ENCODE peak calls at places on chromosomes 4 and X, in five cellular contexts. One of them, this sample, is unnamed.

GRCh38 chr4:11647433-11647832 is 218.7 kb upstream of the HS3ST1 start:
- DNase-seq in astrocyte of the cerebellum: no peak
- DNase-seq in left lung: no peak
- DNase-seq in adipocyte: no peak
- DNase-seq in aorta: no peak
- DNase-seq in this sample: no peak

GRCh38 chr4:6298852-6299251 is 29.2 kb downstream of the WFS1 start:
- DNase-seq in left lung: no peak
- DNase-seq in adipocyte: no peak
- DNase-seq in astrocyte of the cerebellum: no peak
- DNase-seq in aorta: no peak
- DNase-seq in this sample: no peak

GRCh38 chr4:165379662-165380061 is 854 bp downstream of the CPE start:
- DNase-seq in aorta: peak; percentile 41
- DNase-seq in astrocyte of the cerebellum: no peak
- DNase-seq in left lung: no peak
- DNase-seq in adipocyte: peak; percentile 34
- DNase-seq in this sample: no peak

GRCh38 chr4:10197952-10198351 is 81.4 kb upstream of the WDR1 start:
- DNase-seq in left lung: no peak
- DNase-seq in aorta: no peak
- DNase-seq in astrocyte of the cerebellum: no peak
- DNase-seq in adipocyte: no peak
- DNase-seq in this sample: no peak

GRCh38 chr4:113588895-113589668 is 172.5 kb downstream of the CAMK2D start:
- DNase-seq in astrocyte of the cerebellum: no peak
- DNase-seq in left lung: no peak
- DNase-seq in aorta: no peak
- DNase-seq in adipocyte: no peak
- DNase-seq in this sample: no peak

GRCh38 chrX:13005671-13006473 is 31.0 kb downstream of the TMSB4X start:
- DNase-seq in aorta: peak; percentile 66
- DNase-seq in adipocyte: no peak
- DNase-seq in astrocyte of the cerebellum: no peak
- DNase-seq in left lung: no peak
- DNase-seq in this sample: no peak

GRCh38 chrX:74520896-74521295 is 93.5 kb downstream of the RLIM start:
- DNase-seq in astrocyte of the cerebellum: no peak
- DNase-seq in left lung: no peak
- DNase-seq in aorta: no peak
- DNase-seq in adipocyte: no peak
- DNase-seq in this sample: no peak

GRCh38 chrX:149950681-149951080 is 12.4 kb upstream of the EOLA2 start:
- DNase-seq in adipocyte: peak; percentile 75
- DNase-seq in left lung: no peak
- DNase-seq in aorta: no peak
- DNase-seq in astrocyte of the cerebellum: peak; percentile 32
- DNase-seq in this sample: peak; percentile 25

GRCh38 chrX:153474718-153475117 is 4.3 kb upstream of the HAUS7 start:
- DNase-seq in aorta: peak; percentile 92
- DNase-seq in left lung: peak; percentile 68
- DNase-seq in astrocyte of the cerebellum: no peak
- DNase-seq in adipocyte: peak; percentile 75
- DNase-seq in this sample: no peak

GRCh38 chr4:1927675-1928074 is 56.5 kb downstream of the NSD2 start:
- DNase-seq in left lung: no peak
- DNase-seq in astrocyte of the cerebellum: no peak
- DNase-seq in adipocyte: peak; percentile 46
- DNase-seq in aorta: no peak
- DNase-seq in this sample: no peak

GRCh38 chrX:31546130-31546529 is 474.3 kb upstream of the FTHL17 start:
- DNase-seq in adipocyte: peak; percentile 47
- DNase-seq in aorta: peak; percentile 53
- DNase-seq in astrocyte of the cerebellum: peak; percentile 45
- DNase-seq in left lung: no peak
- DNase-seq in this sample: no peak

GRCh38 chr4:1167244-1167949 is 5.0 kb downstream of the SPON2 start:
- DNase-seq in aorta: peak; percentile 87
- DNase-seq in left lung: peak; percentile 88
- DNase-seq in astrocyte of the cerebellum: peak; percentile 46
- DNase-seq in adipocyte: peak; percentile 92
- DNase-seq in this sample: peak; percentile 82

GRCh38 chr4:98816386-98816785 is 112.5 kb downstream of the EIF4E start:
- DNase-seq in adipocyte: no peak
- DNase-seq in astrocyte of the cerebellum: no peak
- DNase-seq in aorta: no peak
- DNase-seq in left lung: no peak
- DNase-seq in this sample: no peak

GRCh38 chr4:90393215-90393614 is 266.0 kb downstream of the CCSER1 start:
- DNase-seq in adipocyte: no peak
- DNase-seq in aorta: no peak
- DNase-seq in left lung: no peak
- DNase-seq in astrocyte of the cerebellum: no peak
- DNase-seq in this sample: no peak

GRCh38 chr4:165394275-165394674 is 15.5 kb downstream of the CPE start:
- DNase-seq in left lung: no peak
- DNase-seq in adipocyte: peak; percentile 67
- DNase-seq in astrocyte of the cerebellum: no peak
- DNase-seq in aorta: no peak
- DNase-seq in this sample: no peak

GRCh38 chr4:100762738-100763137 is 244.9 kb upstream of the EMCN start:
- DNase-seq in aorta: no peak
- DNase-seq in adipocyte: no peak
- DNase-seq in astrocyte of the cerebellum: no peak
- DNase-seq in left lung: no peak
- DNase-seq in this sample: no peak

GRCh38 chr4:26530094-26530493 is 39.8 kb upstream of the CCKAR start:
- DNase-seq in astrocyte of the cerebellum: no peak
- DNase-seq in aorta: no peak
- DNase-seq in adipocyte: no peak
- DNase-seq in left lung: no peak
- DNase-seq in this sample: no peak

GRCh38 chr4:99863-100262 is 24.4 kb upstream of the ZNF718 start:
- DNase-seq in left lung: no peak
- DNase-seq in aorta: no peak
- DNase-seq in astrocyte of the cerebellum: no peak
- DNase-seq in adipocyte: no peak
- DNase-seq in this sample: no peak

GRCh38 chrX:144683247-144683646 is 564.1 kb upstream of the SPANXN1 start:
- DNase-seq in left lung: no peak
- DNase-seq in astrocyte of the cerebellum: no peak
- DNase-seq in aorta: no peak
- DNase-seq in adipocyte: no peak
- DNase-seq in this sample: no peak

GRCh38 chrX:107677501-107677901 is 49.2 kb downstream of the PRPS1 start:
- DNase-seq in adipocyte: peak; percentile 44
- DNase-seq in aorta: no peak
- DNase-seq in astrocyte of the cerebellum: no peak
- DNase-seq in left lung: no peak
- DNase-seq in this sample: no peak

GRCh38 chr4:174265917-174266316 is 17.6 kb downstream of the FBXO8 start:
- DNase-seq in left lung: no peak
- DNase-seq in aorta: no peak
- DNase-seq in adipocyte: no peak
- DNase-seq in astrocyte of the cerebellum: no peak
- DNase-seq in this sample: no peak

DNA sequence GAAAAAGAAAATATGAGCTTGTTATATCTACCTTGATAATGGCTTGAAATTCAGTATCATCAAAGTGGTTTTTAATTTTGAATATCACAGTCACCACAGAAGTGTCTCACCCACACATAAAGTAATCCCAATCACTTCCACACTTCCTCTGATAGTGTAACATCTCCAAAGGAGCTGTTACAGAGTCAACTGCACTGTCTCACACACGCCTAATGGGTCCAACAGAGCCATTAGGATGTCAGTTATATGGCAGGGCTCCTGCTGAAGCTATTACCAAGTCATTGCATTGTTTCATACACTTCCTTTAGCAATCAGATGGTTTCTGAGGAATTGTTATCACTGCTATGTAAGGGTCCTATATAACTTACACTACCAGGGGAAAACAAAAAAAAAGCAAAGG is 432.1 kb upstream of the TEX13C start:
- DNase-seq in aorta: no peak
- DNase-seq in left lung: no peak
- DNase-seq in astrocyte of the cerebellum: no peak
- DNase-seq in adipocyte: no peak
- DNase-seq in this sample: no peak
- H3K4me3 ChIP-seq in aorta: no peak overlapping the region
- H3K4me3 ChIP-seq in left lung: no peak overlapping the region
- H3K4me3 ChIP-seq in astrocyte of the cerebellum: no peak overlapping the region
- H3K4me3 ChIP-seq in adipocyte: no peak overlapping the region
- H3K4me3 ChIP-seq in this sample: no peak overlapping the region

GRCh38 chr4:83208371-83208770 is 76.2 kb downstream of the COQ2 start:
- DNase-seq in adipocyte: no peak
- DNase-seq in aorta: no peak
- DNase-seq in left lung: no peak
- DNase-seq in astrocyte of the cerebellum: no peak
- DNase-seq in this sample: no peak

GRCh38 chr4:83214079-83214478 is 70.5 kb downstream of the COQ2 start:
- DNase-seq in astrocyte of the cerebellum: no peak
- DNase-seq in adipocyte: no peak
- DNase-seq in aorta: no peak
- DNase-seq in left lung: no peak
- DNase-seq in this sample: no peak

GRCh38 chr4:83213640-83214039 is 71.0 kb downstream of the COQ2 start:
- DNase-seq in aorta: no peak
- DNase-seq in astrocyte of the cerebellum: no peak
- DNase-seq in left lung: no peak
- DNase-seq in adipocyte: no peak
- DNase-seq in this sample: no peak

GRCh38 chr4:83208776-83209365 is 75.7 kb downstream of the COQ2 start:
- DNase-seq in aorta: no peak
- DNase-seq in astrocyte of the cerebellum: no peak
- DNase-seq in left lung: no peak
- DNase-seq in adipocyte: peak; percentile 32
- DNase-seq in this sample: no peak

GRCh38 chr4:83212041-83212851 is 72.4 kb downstream of the COQ2 start:
- DNase-seq in left lung: peak; percentile 43
- DNase-seq in adipocyte: no peak
- DNase-seq in astrocyte of the cerebellum: no peak
- DNase-seq in aorta: no peak
- DNase-seq in this sample: peak; percentile 80
- H3K4me3 ChIP-seq in left lung: no peak overlapping the region
- H3K4me3 ChIP-seq in adipocyte: no peak overlapping the region
- H3K4me3 ChIP-seq in astrocyte of the cerebellum: no peak overlapping the region
- H3K4me3 ChIP-seq in aorta: no peak overlapping the region
- H3K4me3 ChIP-seq in this sample: no peak overlapping the region

DNA sequence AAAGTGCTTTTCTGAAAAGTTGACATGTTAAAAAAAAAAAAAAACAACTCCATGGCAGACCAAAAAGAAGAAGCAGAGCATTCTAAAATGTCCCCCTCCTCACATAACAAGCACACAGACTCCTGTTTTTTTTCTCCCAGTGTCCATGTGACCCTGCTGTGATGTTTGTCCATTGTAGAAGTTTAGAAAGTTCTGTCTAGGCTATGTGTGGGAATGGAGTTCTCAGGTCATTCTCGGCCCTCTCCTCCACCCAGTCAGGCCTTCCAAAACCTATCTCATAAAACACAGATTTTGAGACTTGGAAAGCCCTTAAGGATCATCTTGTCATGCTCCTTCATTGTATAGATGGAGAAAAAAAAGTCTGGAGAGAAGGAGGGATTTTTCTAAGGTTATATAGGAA is 713 bp downstream of the CLIC2 start:
- DNase-seq in adipocyte: no peak
- DNase-seq in astrocyte of the cerebellum: no peak
- DNase-seq in aorta: no peak
- DNase-seq in left lung: no peak
- DNase-seq in this sample: no peak
- H3K4me3 ChIP-seq in adipocyte: peak overlapping the region; percentile 66
- H3K4me3 ChIP-seq in astrocyte of the cerebellum: no peak overlapping the region
- H3K4me3 ChIP-seq in aorta: no peak overlapping the region
- H3K4me3 ChIP-seq in left lung: peak overlapping the region; percentile 40
- H3K4me3 ChIP-seq in this sample: no peak overlapping the region

GRCh38 chr4:159179310-159179958 is 76.6 kb downstream of the RAPGEF2 start:
- DNase-seq in aorta: no peak
- DNase-seq in astrocyte of the cerebellum: no peak
- DNase-seq in left lung: no peak
- DNase-seq in adipocyte: peak; percentile 8
- DNase-seq in this sample: no peak
- H3K4me3 ChIP-seq in aorta: no peak overlapping the region
- H3K4me3 ChIP-seq in astrocyte of the cerebellum: no peak overlapping the region
- H3K4me3 ChIP-seq in left lung: no peak overlapping the region
- H3K4me3 ChIP-seq in adipocyte: no peak overlapping the region
- H3K4me3 ChIP-seq in this sample: no peak overlapping the region

GRCh38 chrX:133856819-133857218 is 128.6 kb downstream of the GPC3 start:
- DNase-seq in aorta: no peak
- DNase-seq in left lung: no peak
- DNase-seq in adipocyte: no peak
- DNase-seq in astrocyte of the cerebellum: no peak
- DNase-seq in this sample: no peak
- H3K4me3 ChIP-seq in aorta: no peak overlapping the region
- H3K4me3 ChIP-seq in left lung: no peak overlapping the region
- H3K4me3 ChIP-seq in adipocyte: no peak overlapping the region
- H3K4me3 ChIP-seq in astrocyte of the cerebellum: no peak overlapping the region
- H3K4me3 ChIP-seq in this sample: no peak overlapping the region

GRCh38 chr4:87119965-87120364 is 100.5 kb downstream of the KLHL8 start:
- DNase-seq in left lung: no peak
- DNase-seq in astrocyte of the cerebellum: no peak
- DNase-seq in aorta: no peak
- DNase-seq in adipocyte: no peak
- DNase-seq in this sample: no peak
- H3K4me3 ChIP-seq in left lung: no peak overlapping the region
- H3K4me3 ChIP-seq in astrocyte of the cerebellum: no peak overlapping the region
- H3K4me3 ChIP-seq in aorta: peak overlapping the region; percentile 26
- H3K4me3 ChIP-seq in adipocyte: no peak overlapping the region
- H3K4me3 ChIP-seq in this sample: no peak overlapping the region

GRCh38 chr4:152938237-152938969 is 2.3 kb downstream of the FHDC1 start:
- DNase-seq in aorta: no peak
- DNase-seq in adipocyte: peak; percentile 57
- DNase-seq in left lung: no peak
- DNase-seq in astrocyte of the cerebellum: no peak
- DNase-seq in this sample: no peak
- H3K4me3 ChIP-seq in aorta: peak overlapping the region; percentile 98
- H3K4me3 ChIP-seq in adipocyte: peak overlapping the region; percentile 76
- H3K4me3 ChIP-seq in left lung: peak overlapping the region; percentile 58
- H3K4me3 ChIP-seq in astrocyte of the cerebellum: peak overlapping the region; percentile 57
- H3K4me3 ChIP-seq in this sample: no peak overlapping the region

GRCh38 chr4:21949073-21949457 is 493 bp upstream of the KCNIP4 start:
- DNase-seq in left lung: no peak
- DNase-seq in adipocyte: peak; percentile 22
- DNase-seq in aorta: no peak
- DNase-seq in astrocyte of the cerebellum: no peak
- DNase-seq in this sample: no peak
- H3K4me3 ChIP-seq in left lung: no peak overlapping the region
- H3K4me3 ChIP-seq in adipocyte: peak overlapping the region; percentile 79
- H3K4me3 ChIP-seq in aorta: no peak overlapping the region
- H3K4me3 ChIP-seq in astrocyte of the cerebellum: peak overlapping the region; percentile 48
- H3K4me3 ChIP-seq in this sample: no peak overlapping the region

This sample was measured in Jurkat, Clone E6-1.